ENCODE peak calls at places on chromosomes 11 and 22, in four cellular contexts. Q is mucosa of descending colon, B is GM23248, K is cardiac muscle cell. L is an unnamed sample.
A peak's percentile ranks its signal among the peaks of the same experiment; 100 is the strongest.

GRCh38 chr11:47104337-47104950 is 72.2 kb downstream of the ARFGAP2 start:
- DNase-seq in Q (no peak), B (peak; percentile 56), K (peak; percentile 46), L (no peak)

GRCh38 chr22:40679249-40679963 is at the start of gene MCHR1:
- DNase-seq in Q (no peak), K (no peak), B (peak; percentile 56), L (no peak)

GRCh38 chr11:267491-267994 is 10.7 kb upstream of the NLRP6 start:
- DNase-seq in K (no peak), Q (peak; percentile 65), B (peak; percentile 29), L (peak; percentile 33)

GRCh38 chr11:101390539-101390938 is 193.3 kb downstream of the TRPC6 start:
- DNase-seq in K (peak; percentile 11), Q (no peak), B (peak; percentile 43), L (no peak)

GRCh38 chr11:64759722-64760719 is at the start of gene PYGM:
- DNase-seq in B (no peak), Q (peak; percentile 56), K (peak; percentile 95), L (no peak)

GRCh38 chr11:116725434-116726221 is 47.2 kb downstream of the BUD13 start:
- DNase-seq in B (peak; percentile 71), Q (peak; percentile 15), K (peak; percentile 47), L (peak; percentile 69)

GRCh38 chr11:59097113-59097708 is 9.8 kb upstream of the FAM111B start:
- DNase-seq in Q (peak; percentile 67), K (peak; percentile 69), B (peak; percentile 67), L (peak; percentile 34)

GRCh38 chr11:90805172-90805571 is 582.3 kb upstream of the CHORDC1 start:
- DNase-seq in K (no peak), Q (no peak), B (no peak), L (no peak)

GRCh38 chr11:118921121-118921928 is 4.4 kb downstream of the BCL9L start:
- DNase-seq in K (peak; percentile 98), B (peak; percentile 90), Q (peak; percentile 63), L (no peak)

GRCh38 chr11:111797145-111797581 is 31.0 kb upstream of the PPP2R1B start:
- DNase-seq in K (peak; percentile 54), B (peak; percentile 87), Q (no peak), L (peak; percentile 49)

GRCh38 chr22:41146573-41146972 is 54.2 kb downstream of the EP300 start:
- DNase-seq in K (peak; percentile 10), Q (no peak), B (peak; percentile 10), L (no peak)

GRCh38 chr11:68321293-68322030 is 9.1 kb downstream of the LRP5 start:
- DNase-seq in Q (no peak), K (no peak), B (no peak), L (no peak)

GRCh38 chr22:44129614-44129976 is 51.1 kb upstream of the PARVG start:
- DNase-seq in B (peak; percentile 74), Q (no peak), K (peak; percentile 33), L (peak; percentile 48)

GRCh38 chr11:100730266-100730665 is 43.2 kb downstream of the ARHGAP42 start:
- DNase-seq in K (peak; percentile 66), Q (no peak), B (peak; percentile 57), L (no peak)

GRCh38 chr22:23256986-23257888 is 76.9 kb downstream of the BCR start:
- DNase-seq in Q (peak; percentile 66), K (no peak), B (peak; percentile 92), L (peak; percentile 35)
- H3K36me3 ChIP-seq in Q (no peaks in the 10 kb centered on the region), K (peaks cover 5% of the 10 kb centered on the region), B (no peaks in the 10 kb centered on the region), L (no peaks in the 10 kb centered on the region)

DNA sequence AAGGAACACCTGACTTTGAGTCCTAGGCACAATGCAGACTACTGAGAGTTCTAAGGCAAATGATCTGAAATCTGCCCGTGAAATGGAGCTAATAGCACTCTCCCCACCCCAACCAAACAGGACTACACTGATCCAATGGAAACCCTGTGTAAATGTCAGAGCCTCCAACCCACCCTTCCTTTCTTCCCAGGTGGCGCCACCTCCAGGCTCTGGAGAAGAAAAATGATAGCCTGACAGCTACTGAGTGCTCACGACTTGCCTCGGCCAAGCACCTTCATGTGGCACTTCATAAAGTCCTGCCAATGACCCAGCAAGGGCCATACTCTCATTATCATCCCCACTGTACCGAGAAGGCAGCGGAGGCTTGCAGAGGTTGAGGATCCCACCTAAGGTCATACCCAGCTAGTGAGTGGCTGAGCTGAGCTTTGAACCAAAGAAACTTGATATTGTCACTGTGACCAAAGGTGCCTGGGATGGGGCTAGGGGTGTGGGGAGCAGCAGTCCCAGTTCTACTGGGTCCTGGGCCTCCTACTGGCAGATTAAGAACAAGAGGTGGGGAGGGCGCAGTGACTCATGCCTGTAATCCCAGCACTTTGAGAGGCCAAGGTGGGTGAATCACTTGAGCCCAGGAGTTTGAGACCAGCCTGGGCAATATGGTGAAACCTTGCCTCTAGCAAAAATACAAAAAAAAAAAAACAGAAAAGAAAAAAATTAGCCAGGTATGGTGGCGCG is 20.5 kb downstream of the TST start:
- DNase-seq in B (peak; percentile 62), K (peak; percentile 21), Q (no peak), L (peak; percentile 68)
- H3K4me3 ChIP-seq in B (no peak overlapping the region), K (no peak overlapping the region), Q (no peak overlapping the region), L (no peak overlapping the region)

GRCh38 chr22:49281467-49282340 is 546.0 kb downstream of the BRD1 start:
- DNase-seq in K (no peak), B (no peak), Q (no peak), L (peak; percentile 53)
- H3K9me3 ChIP-seq in K (no peaks in the 10 kb centered on the region), B (no peaks in the 10 kb centered on the region), Q (no peaks in the 10 kb centered on the region), L (no peaks in the 10 kb centered on the region)

GRCh38 chr22:22020425-22020852 is 37.9 kb upstream of the TOP3B start:
- DNase-seq in Q (no peak), K (no peak), B (no peak), L (no peak)
- H3K36me3 ChIP-seq in Q (no peaks in the 10 kb centered on the region), K (no peaks in the 10 kb centered on the region), B (no peaks in the 10 kb centered on the region), L (no peaks in the 10 kb centered on the region)

GRCh38 chr11:66317766-66318575 is 1.1 kb upstream of the CD248 start:
- DNase-seq in K (peak; percentile 97), B (peak; percentile 92), Q (peak; percentile 59), L (no peak)
- H3K4me3 ChIP-seq in K (no peak overlapping the region), B (peak overlapping the region; percentile 87), Q (no peak overlapping the region), L (no peak overlapping the region)

L was measured in MG63.